ENCODE peak calls at places on chromosomes 6 and 20, in six cellular contexts. C is mesendoderm, H is brain microvascular endothelial cell, N is GM23248, A is lower leg skin, X is Peyer's patch. K is an unnamed sample.

GRCh38 chr6:42073287-42073686 is 23.0 kb downstream of the TAF8 start:
- DNase-seq in H (no peak), A (no peak), C (no peak), X (no peak), N (no peak), K (no peak)

GRCh38 chr6:35419431-35419830 is 32.7 kb upstream of the FANCE start:
- DNase-seq in X (no peak), A (no peak), N (peak; percentile 40), H (peak; percentile 52), C (peak; percentile 70), K (no peak)

GRCh38 chr20:47350691-47351545 is 5.6 kb downstream of the ZMYND8 start:
- DNase-seq in X (no peak), C (no peak), A (no peak), H (no peak), N (no peak), K (no peak)

GRCh38 chr6:137853569-137854213 is 13.4 kb upstream of the TNFAIP3 start:
- DNase-seq in X (no peak), N (peak; percentile 70), A (no peak), C (no peak), H (no peak), K (no peak)

GRCh38 chr20:64151634-64152530 is 12.4 kb upstream of the MYT1 start:
- DNase-seq in C (no peak), X (no peak), H (no peak), A (no peak), N (no peak), K (no peak)

GRCh38 chr6:166950443-166950821 is 5.9 kb downstream of the RNASET2 start:
- DNase-seq in X (no peak), A (no peak), C (no peak), N (no peak), H (no peak), K (no peak)

GRCh38 chr6:90103056-90103793 is 193.4 kb downstream of the BACH2 start:
- DNase-seq in N (no peak), C (no peak), H (no peak), A (no peak), X (no peak), K (no peak)

GRCh38 chr20:2693286-2693995 is 861 bp downstream of the EBF4 start:
- DNase-seq in A (no peak), X (no peak), C (peak; percentile 40), N (peak; percentile 15), H (no peak), K (no peak)

GRCh38 chr20:12882832-12883506 is 125.8 kb upstream of the SPTLC3 start:
- DNase-seq in X (no peak), A (no peak), H (peak; percentile 3), C (no peak), N (peak; percentile 61), K (no peak)

GRCh38 chr20:32448306-32449056 is 90.3 kb downstream of the ASXL1 start:
- DNase-seq in H (no peak), A (no peak), C (no peak), N (peak; percentile 23), X (no peak), K (no peak)

GRCh38 chr6:99522531-99522930 is 7.3 kb upstream of the USP45 start:
- DNase-seq in A (no peak), X (no peak), H (peak; percentile 49), C (peak; percentile 5), N (peak; percentile 79), K (no peak)

GRCh38 chr20:62623488-62624324 is 18.6 kb upstream of the SLCO4A1 start:
- DNase-seq in A (peak; percentile 96), H (peak; percentile 68), C (peak; percentile 96), N (peak; percentile 89), X (peak; percentile 99), K (peak; percentile 83)

GRCh38 chr6:12313992-12314589 is 23.9 kb downstream of the EDN1 start:
- DNase-seq in N (peak; percentile 75), X (no peak), C (no peak), A (no peak), H (no peak), K (no peak)

GRCh38 chr20:35967979-35968640 is at the start of gene CNBD2:
- DNase-seq in X (no peak), N (no peak), H (no peak), C (no peak), A (no peak), K (no peak)

GRCh38 chr20:44583179-44583578 is 800 bp downstream of the PKIG start:
- DNase-seq in C (no peak), H (no peak), A (no peak), N (peak; percentile 33), X (no peak), K (no peak)

GRCh38 chr20:62817975-62818591 is 1.2 kb downstream of the COL9A3 start:
- DNase-seq in N (no peak), A (no peak), C (no peak), H (no peak), X (no peak), K (no peak)

GRCh38 chr6:2111162-2111677 is 134.2 kb downstream of the GMDS start:
- DNase-seq in A (no peak), N (peak; percentile 72), C (no peak), X (no peak), H (peak; percentile 63), K (no peak)

GRCh38 chr6:20954325-20954724 is 420.1 kb downstream of the CDKAL1 start:
- DNase-seq in A (no peak), C (no peak), H (no peak), N (no peak), X (no peak), K (no peak)

GRCh38 chr20:31945790-31946189 is 6.1 kb downstream of the PDRG1 start:
- DNase-seq in N (peak; percentile 36), H (no peak), C (no peak), X (no peak), A (no peak), K (no peak)

GRCh38 chr6:115750946-115751345 is 309.7 kb downstream of the FRK start:
- DNase-seq in A (no peak), H (no peak), N (no peak), X (no peak), C (no peak), K (no peak)

GRCh38 chr20:32034581-32035397 is 17.3 kb upstream of the HCK start:
- DNase-seq in A (no peak), H (no peak), X (no peak), N (peak; percentile 37), C (no peak), K (no peak)

GRCh38 chr20:62892348-62893304 is 31.0 kb upstream of the TCFL5 start:
- DNase-seq in A (no peak), X (no peak), N (no peak), H (no peak), C (no peak), K (no peak)

GRCh38 chr6:18390476-18390875 is 3.3 kb downstream of the RNF144B start:
- DNase-seq in N (no peak), C (no peak), X (no peak), A (no peak), H (no peak), K (no peak)

GRCh38 chr20:41218466-41218865 is 81.1 kb downstream of the PLCG1 start:
- DNase-seq in N (peak; percentile 86), H (peak; percentile 25), C (no peak), X (no peak), A (no peak), K (no peak)

GRCh38 chr6:131062245-131063027 is 609 bp downstream of the EPB41L2 start:
- DNase-seq in H (no peak), X (peak; percentile 67), C (peak; percentile 62), A (no peak), N (peak; percentile 73), K (no peak)

GRCh38 chr6:39217177-39217864 is 12.0 kb downstream of the KCNK5 start:
- DNase-seq in C (peak; percentile 70), X (peak; percentile 87), H (peak; percentile 22), A (no peak), N (no peak), K (no peak)

GRCh38 chr6:105900120-105900937 is 185.8 kb upstream of the PRDM1 start:
- DNase-seq in H (peak; percentile 18), A (peak; percentile 40), N (peak; percentile 90), X (no peak), C (peak; percentile 34), K (no peak)

GRCh38 chr6:138540468-138540867 is 41.2 kb upstream of the NHSL1 start:
- DNase-seq in N (peak; percentile 79), C (no peak), H (peak; percentile 87), A (no peak), X (no peak), K (no peak)

GRCh38 chr20:5865604-5866003 is 84.7 kb downstream of the TRMT6 start:
- DNase-seq in C (no peak), N (no peak), H (no peak), A (no peak), X (no peak), K (no peak)

GRCh38 chr20:61968932-61969331 is 96.7 kb downstream of the TAF4 start:
- DNase-seq in X (no peak), C (no peak), N (no peak), H (no peak), A (no peak), K (no peak)

GRCh38 chr6:87922947-87923330 is 124.7 kb upstream of the SPACA1 start:
- DNase-seq in A (no peak), X (no peak), N (no peak), C (no peak), H (no peak), K (no peak)

GRCh38 chr20:52972965-52973819 is 1.0 kb downstream of the TSHZ2 start:
- DNase-seq in X (peak; percentile 47), N (peak; percentile 56), H (no peak), C (peak; percentile 37), A (no peak), K (no peak)

DNA sequence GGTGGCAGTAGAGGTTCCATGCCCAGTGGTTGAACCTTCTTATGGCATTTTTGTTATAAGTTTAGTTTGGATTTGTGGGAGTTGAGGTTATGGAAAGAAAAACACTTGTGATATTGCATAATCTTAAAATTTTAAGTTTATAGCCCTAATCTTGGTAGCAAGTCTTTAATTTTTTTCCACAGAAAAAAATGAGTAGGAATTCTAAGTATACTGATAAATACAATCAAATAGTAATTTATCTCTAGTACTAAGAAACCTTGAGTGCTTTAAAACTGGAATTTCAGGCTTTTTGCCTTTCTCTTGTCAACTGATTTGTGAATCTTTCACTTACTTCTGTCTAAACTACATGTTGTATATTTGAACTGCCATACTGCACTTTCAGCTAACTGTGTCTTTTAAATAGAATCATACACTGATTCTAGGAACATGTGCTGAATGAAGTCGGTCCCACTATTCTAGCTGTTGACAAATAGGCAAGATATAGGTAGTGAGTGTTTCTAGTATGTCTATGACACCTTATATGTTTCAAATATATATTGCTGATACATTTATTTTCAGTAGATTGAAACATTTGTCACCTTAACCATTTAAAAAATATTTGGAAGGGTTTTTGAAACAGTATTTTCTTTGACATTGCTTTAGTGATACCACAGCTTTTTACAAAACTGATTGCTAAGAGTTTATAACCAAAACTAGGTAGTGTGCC is 2.4 kb downstream of the PARD6B start:
- DNase-seq in X (no peak), A (no peak), C (no peak), N (no peak), H (no peak), K (no peak)
- H3K4me3 ChIP-seq in X (peak overlapping the region; percentile 83), A (no peak overlapping the region), C (no peak overlapping the region), N (no peak overlapping the region), H (no peak overlapping the region), K (no peak overlapping the region)

GRCh38 chr6:158283304-158284005 is 28.8 kb upstream of the TULP4 start:
- DNase-seq in C (peak; percentile 66), X (no peak), N (peak; percentile 42), H (peak; percentile 64), A (no peak), K (no peak)
- H3K4me3 ChIP-seq in C (no peak overlapping the region), X (no peak overlapping the region), N (peak overlapping the region; percentile 33), H (no peak overlapping the region), A (no peak overlapping the region), K (peak overlapping the region; percentile 51)

GRCh38 chr6:136761227-136761922 is 30.9 kb downstream of the MAP3K5 start:
- DNase-seq in X (no peak), C (no peak), N (peak; percentile 25), H (no peak), A (no peak), K (no peak)
- H3K4me3 ChIP-seq in X (peak overlapping the region; percentile 24), C (no peak overlapping the region), N (no peak overlapping the region), H (no peak overlapping the region), A (no peak overlapping the region), K (peak overlapping the region; percentile 66)

GRCh38 chr20:58131111-58131510 is 97.3 kb downstream of the ANKRD60 start:
- DNase-seq in N (peak; percentile 46), C (peak; percentile 32), H (peak; percentile 60), X (no peak), A (peak; percentile 47), K (no peak)
- H3K4me3 ChIP-seq in N (peak overlapping the region; percentile 44), C (no peak overlapping the region), H (peak overlapping the region; percentile 31), X (no peak overlapping the region), A (no peak overlapping the region), K (peak overlapping the region; percentile 18)

K was measured in thoracic aorta.